ENCODE peak calls at places on chromosomes 7 and 10, in six cellular contexts. Q, Y, E, O, N and K are unnamed samples. For H3K4me1, the result is how much of the 10 kb centered on the place peaks cover.

GRCh38 chr7:80550005-80550404 is 38.1 kb upstream of the GNAT3 start:
- DNase-seq in E (no peak), Q (no peak), N (no peak), Y (no peak), O (no peak), K (no peak)

GRCh38 chr10:24519950-24520349 is 203.7 kb downstream of the ARHGAP21 start:
- DNase-seq in Y (no peak), O (no peak), N (no peak), E (no peak), Q (no peak), K (no peak)

GRCh38 chr7:44195901-44196300 is 4.9 kb upstream of the YKT6 start:
- DNase-seq in O (no peak), N (no peak), Q (no peak), Y (no peak), E (no peak), K (no peak)

GRCh38 chr10:60646966-60647796 is 131.1 kb upstream of the CDK1 start:
- DNase-seq in N (peak), Y (no peak), Q (peak), O (peak), E (peak), K (no peak)

GRCh38 chr10:649798-650690 is 39.4 kb downstream of the DIP2C start:
- DNase-seq in N (peak), E (peak), Y (no peak), Q (no peak), O (no peak), K (no peak)

GRCh38 chr7:152949198-152949597 is 189.6 kb downstream of the ACTR3B start:
- DNase-seq in Y (no peak), N (no peak), E (no peak), O (no peak), Q (no peak), K (no peak)

GRCh38 chr10:14349081-14349480 is 18.4 kb upstream of the FRMD4A start:
- DNase-seq in Y (no peak), E (no peak), O (no peak), N (no peak), Q (no peak), K (peak)

GRCh38 chr10:109454691-109455090 is 468.6 kb downstream of the XPNPEP1 start:
- DNase-seq in O (no peak), Q (no peak), Y (no peak), N (no peak), E (no peak), K (no peak)

GRCh38 chr7:47634273-47634672 is 52.4 kb upstream of the TNS3 start:
- DNase-seq in Y (no peak), Q (no peak), O (no peak), N (no peak), E (no peak), K (no peak)

GRCh38 chr10:48238826-48239520 is 35.5 kb downstream of the FRMPD2 start:
- DNase-seq in E (no peak), O (no peak), N (no peak), Q (no peak), Y (no peak), K (peak)

GRCh38 chr10:92222603-92223275 is 68.1 kb downstream of the CPEB3 start:
- DNase-seq in Y (no peak), E (peak), N (no peak), Q (no peak), O (no peak), K (no peak)

GRCh38 chr10:28077889-28078288 is 79.0 kb upstream of the ODAD2 start:
- DNase-seq in Q (no peak), N (no peak), O (no peak), E (no peak), Y (no peak), K (no peak)

GRCh38 chr7:155276032-155276799 is 21.5 kb upstream of the INSIG1 start:
- DNase-seq in Y (no peak), O (no peak), E (no peak), N (no peak), Q (no peak), K (no peak)

GRCh38 chr10:110504111-110504735 is 6.5 kb downstream of the DUSP5 start:
- DNase-seq in N (no peak), O (peak), Y (peak), E (no peak), Q (peak), K (no peak)

GRCh38 chr7:46525876-46526275 is 604.8 kb upstream of the IGFBP3 start:
- DNase-seq in N (no peak), Y (no peak), E (no peak), O (no peak), Q (no peak), K (no peak)

GRCh38 chr7:85829817-85830432 is 643.1 kb upstream of the SEMA3D start:
- DNase-seq in O (no peak), N (no peak), E (no peak), Y (no peak), Q (no peak), K (no peak)

GRCh38 chr10:118017071-118017740 is 29.5 kb downstream of the RAB11FIP2 start:
- DNase-seq in Q (no peak), O (no peak), N (no peak), E (no peak), Y (no peak), K (no peak)

GRCh38 chr7:70788276-70788675 is 343.7 kb upstream of the GALNT17 start:
- DNase-seq in O (no peak), Y (no peak), Q (no peak), N (no peak), E (no peak), K (no peak)

GRCh38 chr10:113322843-113323242 is 230.0 kb upstream of the HABP2 start:
- DNase-seq in Q (no peak), O (no peak), N (no peak), E (no peak), Y (no peak), K (no peak)

GRCh38 chr10:79452174-79452611 is 6.8 kb upstream of the ZCCHC24 start:
- DNase-seq in O (no peak), N (no peak), Y (no peak), Q (no peak), E (no peak), K (no peak)

GRCh38 chr10:114716811-114717404 is 58.8 kb upstream of the ABLIM1 start:
- DNase-seq in Y (no peak), E (no peak), N (no peak), Q (no peak), O (no peak), K (no peak)

GRCh38 chr7:31775511-31775910 is 88.5 kb downstream of the PPP1R17 start:
- DNase-seq in E (no peak), Q (no peak), Y (no peak), N (no peak), O (no peak), K (no peak)

GRCh38 chr10:120098242-120098930 is 205.9 kb downstream of the SEC23IP start:
- DNase-seq in N (no peak), O (no peak), Q (no peak), Y (no peak), E (no peak), K (peak)

GRCh38 chr10:110651044-110651958 is 7.2 kb downstream of the RBM20 start:
- DNase-seq in Y (no peak), N (no peak), Q (no peak), E (no peak), O (no peak), K (peak)

GRCh38 chr10:49152037-49152436 is 18.2 kb upstream of the FAM170B start:
- DNase-seq in E (no peak), Q (no peak), Y (no peak), O (no peak), N (no peak), K (no peak)

GRCh38 chr10:10056958-10057357 is 960.7 kb upstream of the CELF2 start:
- DNase-seq in N (no peak), Q (no peak), O (no peak), Y (no peak), E (no peak), K (no peak)

GRCh38 chr10:21712975-21713374 is 178.9 kb downstream of the MLLT10 start:
- DNase-seq in Q (no peak), E (no peak), O (no peak), Y (no peak), N (no peak), K (no peak)

GRCh38 chr10:12375076-12375504 is 25.7 kb downstream of the CAMK1D start:
- DNase-seq in N (no peak), Q (no peak), E (no peak), Y (no peak), O (no peak), K (no peak)

GRCh38 chr7:42244828-42245227 is 7.8 kb upstream of the GLI3 start:
- DNase-seq in O (no peak), E (no peak), Y (no peak), Q (no peak), N (no peak), K (no peak)

GRCh38 chr7:98879989-98880337 is 1.6 kb downstream of the TRRAP start:
- DNase-seq in E (no peak), Q (no peak), N (no peak), Y (no peak), O (no peak), K (no peak)

GRCh38 chr7:98877146-98877545 is 1.2 kb upstream of the TRRAP start:
- DNase-seq in E (no peak), O (no peak), Y (peak), N (no peak), Q (no peak), K (no peak)

GRCh38 chr7:98877692-98878364 is 504 bp upstream of the TRRAP start:
- DNase-seq in O (no peak), Q (no peak), N (no peak), E (no peak), Y (peak), K (no peak)

GRCh38 chr7:98879198-98879988 is 1.1 kb downstream of the TRRAP start:
- DNase-seq in Y (peak), O (peak), N (peak), Q (no peak), E (peak), K (no peak)

DNA sequence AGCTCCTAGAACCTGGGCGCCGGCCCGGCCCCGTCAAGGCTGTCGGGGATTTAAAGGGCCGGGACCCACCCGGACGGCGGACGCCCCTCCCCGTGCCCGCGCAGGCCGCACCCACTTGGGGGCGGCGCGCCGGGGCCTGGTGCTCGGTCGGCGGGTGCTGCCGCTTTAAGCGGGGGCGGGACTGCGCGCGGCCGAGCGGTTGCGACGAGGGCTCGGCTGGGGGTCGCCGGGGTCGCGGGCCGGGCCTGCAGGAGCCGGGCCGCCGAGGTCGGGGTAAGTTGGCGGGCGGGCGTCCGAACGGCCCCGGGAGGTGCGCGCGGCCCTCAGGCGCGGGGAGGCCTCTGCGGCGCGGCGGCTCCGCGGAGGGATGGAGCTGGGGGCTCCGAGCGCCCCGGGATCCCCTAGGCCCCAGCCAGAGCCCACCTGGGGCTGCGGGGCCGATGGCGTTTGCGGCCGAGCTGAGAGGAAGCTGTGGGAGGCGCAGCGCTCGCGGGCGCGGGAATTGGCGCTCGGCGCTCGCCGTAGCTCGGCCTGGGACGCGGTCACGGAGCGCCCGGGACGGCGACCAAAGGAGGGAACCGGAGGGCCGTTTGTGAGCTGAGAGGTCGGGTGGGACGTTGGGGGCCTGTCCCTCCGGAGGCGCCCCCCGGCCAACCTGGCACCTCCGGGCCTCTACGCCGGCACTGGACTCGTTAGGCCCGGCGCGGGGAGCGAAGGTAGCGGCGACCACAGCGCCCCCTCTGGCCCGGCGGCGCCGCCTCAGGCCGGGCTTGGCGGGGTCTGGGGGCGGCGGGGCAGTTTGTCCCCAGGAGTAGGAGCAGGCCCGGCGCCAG is at the start of gene TRRAP:
- DNase-seq in Q (peak), Y (peak), E (peak), O (no peak), N (peak), K (no peak)
- TF ChIP-seq EP300 in Q (peak), Y (no peak), E (no peak), O (no peak), N (no peak), K (no peak)

GRCh38 chr7:29401827-29402226 is 161.8 kb upstream of the PRR15 start:
- DNase-seq in N (no peak), E (no peak), Q (no peak), Y (no peak), O (no peak), K (no peak)
- H3K4me1 ChIP-seq in N (under half), E (under half), Q (under half), Y (under half), O (under half), K (under half)

GRCh38 chr7:99422091-99422624 is 13.4 kb downstream of the BUD31 start:
- DNase-seq in Q (no peak), O (no peak), E (no peak), Y (no peak), N (no peak), K (no peak)

GRCh38 chr7:99420213-99420612 is 11.4 kb downstream of the BUD31 start:
- DNase-seq in Y (no peak), Q (no peak), E (no peak), N (no peak), O (no peak), K (no peak)

GRCh38 chr7:99419323-99420021 is 10.7 kb downstream of the BUD31 start:
- DNase-seq in E (no peak), Y (no peak), Q (no peak), O (no peak), N (no peak), K (no peak)

GRCh38 chr7:99422625-99423024 is 13.9 kb downstream of the BUD31 start:
- DNase-seq in N (no peak), O (no peak), E (no peak), Y (no peak), Q (no peak), K (no peak)

DNA sequence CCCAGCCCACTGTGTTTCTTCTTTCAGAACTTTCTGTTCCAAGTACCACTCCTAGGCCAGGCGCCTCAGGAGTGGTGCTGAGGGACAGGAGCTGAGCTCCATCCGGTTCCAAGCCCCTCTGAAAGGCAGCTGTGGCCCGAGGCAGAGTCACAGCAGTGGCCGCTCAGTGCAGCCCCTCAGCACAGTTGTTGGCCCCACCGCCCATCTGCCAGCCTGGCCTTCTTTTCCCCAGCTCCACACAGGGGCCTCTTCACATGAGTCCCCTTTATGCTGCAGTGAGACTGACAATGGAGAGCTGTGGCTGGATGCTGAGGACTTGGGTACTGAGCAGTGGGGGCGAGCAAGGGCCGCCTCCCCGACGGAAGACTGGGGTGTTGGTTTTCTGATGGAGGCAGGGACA is 9.5 kb downstream of the BUD31 start:
- DNase-seq in E (no peak), Q (no peak), N (no peak), O (no peak), Y (no peak), K (no peak)
- H3K27ac ChIP-seq in E (no peak), Q (no peak), N (no peak), O (no peak), Y (no peak), K (no peak)

DNA sequence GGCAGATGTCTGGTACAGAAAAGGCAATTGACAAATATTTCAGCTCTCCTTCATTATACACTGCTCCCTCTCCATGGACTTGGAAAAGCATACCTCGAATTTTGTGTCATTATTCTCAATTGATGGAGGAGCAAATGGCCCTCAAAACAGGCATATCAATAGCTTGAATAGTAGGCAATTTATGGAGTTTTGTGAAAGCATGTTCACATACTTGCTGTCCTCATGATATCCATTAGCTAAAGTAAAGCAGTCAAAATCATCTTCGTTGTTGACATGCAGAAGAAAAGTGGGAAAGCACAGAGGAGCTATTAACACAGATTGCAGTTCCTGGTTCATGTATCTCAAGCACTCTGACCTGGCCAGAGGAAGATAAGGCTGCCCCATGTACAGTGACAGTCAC is 472.8 kb downstream of the CCSER2 start:
- DNase-seq in O (no peak), Y (no peak), E (no peak), N (no peak), Q (no peak), K (no peak)
- TF ChIP-seq EP300 in O (no peak), Y (no peak), E (no peak), N (no peak), Q (no peak), K (no peak)

GRCh38 chr7:2504128-2504817 is 15.3 kb upstream of the LFNG start:
- DNase-seq in Y (no peak), N (no peak), O (no peak), Q (no peak), E (no peak), K (no peak)
- H3K4me1 ChIP-seq in Y (under half), N (under half), O (under half), Q (under half), E (under half), K (under half)

DNA sequence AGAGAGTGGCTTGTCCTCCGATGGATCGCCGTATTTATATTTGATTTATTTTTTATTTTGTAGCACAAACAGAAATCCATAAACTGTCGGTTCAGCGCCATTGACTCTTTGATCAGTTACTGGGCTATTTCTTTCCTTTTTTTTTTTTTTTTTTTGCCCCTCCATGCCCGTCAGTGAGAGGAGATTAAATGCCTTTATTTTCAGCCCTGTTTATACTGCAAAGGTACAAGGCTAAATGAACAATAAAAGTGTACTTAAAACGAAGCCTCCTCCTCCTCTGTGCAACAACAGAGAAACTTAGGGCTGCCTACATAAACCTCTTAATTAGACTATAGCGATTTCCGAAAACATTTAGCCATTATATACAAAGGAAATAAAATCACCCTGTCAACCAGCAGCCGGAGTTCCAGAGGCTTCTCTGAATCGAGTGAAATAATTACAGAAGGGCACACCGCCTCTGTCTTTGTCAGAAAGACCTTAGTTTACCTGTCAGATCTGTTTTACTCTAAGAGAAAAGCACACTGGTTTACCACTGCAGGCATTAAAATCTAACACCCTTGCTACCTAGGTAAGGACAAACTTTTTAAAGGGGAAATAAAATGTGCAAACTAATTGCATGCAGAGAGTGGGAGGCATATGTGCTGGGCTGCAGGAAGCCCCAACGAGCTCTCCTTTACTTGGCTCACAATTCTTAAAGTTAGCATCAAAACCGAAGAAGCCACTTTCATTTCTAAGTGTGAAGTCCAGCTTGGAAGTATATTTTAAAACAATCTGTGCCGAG is 3.4 kb downstream of the EBF3 start:
- DNase-seq in N (no peak), E (no peak), O (no peak), Q (no peak), Y (no peak), K (no peak)
- H3K27ac ChIP-seq in N (no peak), E (no peak), O (no peak), Q (peak), Y (no peak), K (peak)

GRCh38 chr10:80497187-80498038 is 40.3 kb upstream of the SH2D4B start:
- DNase-seq in O (no peak), Q (no peak), Y (peak), N (no peak), E (no peak), K (no peak)
- TF ChIP-seq EP300 in O (no peak), Q (peak), Y (no peak), N (no peak), E (no peak), K (no peak)